ENCODE peak calls at places on chromosome 2, in nine cellular contexts. One of them, this sample, is unnamed.

GRCh38 chr2:239889641-239890055 is 135.5 kb downstream of the NDUFA10 start:
- DNase-seq in SW 1271: no peak
- DNase-seq in activated CD4-positive, CD25-positive, alpha-beta regulatory T cell: no peak
- DNase-seq in HuH-7.5: no peak
- DNase-seq in GM12891: no peak
- DNase-seq in activated CD4-positive, alpha-beta T cell treated with anti-CD3 and anti-CD28 coated beads, Interleukin-2, amount 50 U/mL, for 48 hours: no peak
- DNase-seq in retina: peak; percentile 34
- DNase-seq in trophoblast cell: no peak
- DNase-seq in psoas muscle: no peak
- DNase-seq in this sample: no peak

GRCh38 chr2:46143401-46144132 is 153.6 kb upstream of the EPAS1 start:
- DNase-seq in SW 1271: no peak
- DNase-seq in activated CD4-positive, CD25-positive, alpha-beta regulatory T cell: no peak
- DNase-seq in HuH-7.5: no peak
- DNase-seq in GM12891: no peak
- DNase-seq in activated CD4-positive, alpha-beta T cell treated with anti-CD3 and anti-CD28 coated beads, Interleukin-2, amount 50 U/mL, for 48 hours: no peak
- DNase-seq in retina: no peak
- DNase-seq in trophoblast cell: no peak
- DNase-seq in psoas muscle: no peak
- DNase-seq in this sample: no peak

GRCh38 chr2:109290887-109291675 is 162.1 kb downstream of the SH3RF3 start:
- DNase-seq in SW 1271: no peak
- DNase-seq in activated CD4-positive, CD25-positive, alpha-beta regulatory T cell: no peak
- DNase-seq in HuH-7.5: no peak
- DNase-seq in GM12891: no peak
- DNase-seq in activated CD4-positive, alpha-beta T cell treated with anti-CD3 and anti-CD28 coated beads, Interleukin-2, amount 50 U/mL, for 48 hours: no peak
- DNase-seq in retina: no peak
- DNase-seq in trophoblast cell: no peak
- DNase-seq in psoas muscle: no peak
- DNase-seq in this sample: no peak

GRCh38 chr2:20381457-20381856 is 30.8 kb upstream of the PUM2 start:
- DNase-seq in SW 1271: no peak
- DNase-seq in activated CD4-positive, CD25-positive, alpha-beta regulatory T cell: no peak
- DNase-seq in HuH-7.5: no peak
- DNase-seq in GM12891: no peak
- DNase-seq in activated CD4-positive, alpha-beta T cell treated with anti-CD3 and anti-CD28 coated beads, Interleukin-2, amount 50 U/mL, for 48 hours: no peak
- DNase-seq in retina: peak; percentile 53
- DNase-seq in trophoblast cell: peak; percentile 66
- DNase-seq in psoas muscle: no peak
- DNase-seq in this sample: no peak

GRCh38 chr2:144201868-144202468 is 318.0 kb downstream of the ZEB2 start:
- DNase-seq in SW 1271: no peak
- DNase-seq in activated CD4-positive, CD25-positive, alpha-beta regulatory T cell: no peak
- DNase-seq in HuH-7.5: no peak
- DNase-seq in GM12891: no peak
- DNase-seq in activated CD4-positive, alpha-beta T cell treated with anti-CD3 and anti-CD28 coated beads, Interleukin-2, amount 50 U/mL, for 48 hours: peak; percentile 32
- DNase-seq in retina: no peak
- DNase-seq in trophoblast cell: no peak
- DNase-seq in psoas muscle: no peak
- DNase-seq in this sample: no peak

GRCh38 chr2:152421521-152422367 is 86.8 kb downstream of the FMNL2 start:
- DNase-seq in SW 1271: peak; percentile 94
- DNase-seq in activated CD4-positive, CD25-positive, alpha-beta regulatory T cell: no peak
- DNase-seq in HuH-7.5: peak; percentile 33
- DNase-seq in GM12891: no peak
- DNase-seq in activated CD4-positive, alpha-beta T cell treated with anti-CD3 and anti-CD28 coated beads, Interleukin-2, amount 50 U/mL, for 48 hours: no peak
- DNase-seq in retina: no peak
- DNase-seq in trophoblast cell: peak; percentile 85
- DNase-seq in psoas muscle: no peak
- DNase-seq in this sample: no peak

GRCh38 chr2:158619496-158619895 is 162.7 kb downstream of the PKP4 start:
- DNase-seq in SW 1271: no peak
- DNase-seq in activated CD4-positive, CD25-positive, alpha-beta regulatory T cell: no peak
- DNase-seq in HuH-7.5: peak; percentile 18
- DNase-seq in GM12891: no peak
- DNase-seq in activated CD4-positive, alpha-beta T cell treated with anti-CD3 and anti-CD28 coated beads, Interleukin-2, amount 50 U/mL, for 48 hours: no peak
- DNase-seq in retina: no peak
- DNase-seq in trophoblast cell: no peak
- DNase-seq in psoas muscle: no peak
- DNase-seq in this sample: no peak

GRCh38 chr2:101985101-101985792 is 6.5 kb upstream of the IL1R2 start:
- DNase-seq in SW 1271: no peak
- DNase-seq in activated CD4-positive, CD25-positive, alpha-beta regulatory T cell: no peak
- DNase-seq in HuH-7.5: no peak
- DNase-seq in GM12891: no peak
- DNase-seq in activated CD4-positive, alpha-beta T cell treated with anti-CD3 and anti-CD28 coated beads, Interleukin-2, amount 50 U/mL, for 48 hours: no peak
- DNase-seq in retina: no peak
- DNase-seq in trophoblast cell: peak; percentile 91
- DNase-seq in psoas muscle: no peak
- DNase-seq in this sample: no peak

GRCh38 chr2:84906108-84906899 is 848 bp downstream of the TMSB10 start:
- DNase-seq in SW 1271: no peak
- DNase-seq in activated CD4-positive, CD25-positive, alpha-beta regulatory T cell: peak; percentile 33
- DNase-seq in HuH-7.5: no peak
- DNase-seq in GM12891: no peak
- DNase-seq in activated CD4-positive, alpha-beta T cell treated with anti-CD3 and anti-CD28 coated beads, Interleukin-2, amount 50 U/mL, for 48 hours: peak; percentile 76
- DNase-seq in retina: peak; percentile 73
- DNase-seq in trophoblast cell: no peak
- DNase-seq in psoas muscle: peak; percentile 38
- DNase-seq in this sample: no peak

GRCh38 chr2:26737221-26737620 is 26.9 kb upstream of the SLC35F6 start:
- DNase-seq in SW 1271: no peak
- DNase-seq in activated CD4-positive, CD25-positive, alpha-beta regulatory T cell: no peak
- DNase-seq in HuH-7.5: no peak
- DNase-seq in GM12891: no peak
- DNase-seq in activated CD4-positive, alpha-beta T cell treated with anti-CD3 and anti-CD28 coated beads, Interleukin-2, amount 50 U/mL, for 48 hours: no peak
- DNase-seq in retina: no peak
- DNase-seq in trophoblast cell: no peak
- DNase-seq in psoas muscle: no peak
- DNase-seq in this sample: peak; percentile 98

GRCh38 chr2:53200072-53200471 is 567.5 kb upstream of the CHAC2 start:
- DNase-seq in SW 1271: no peak
- DNase-seq in activated CD4-positive, CD25-positive, alpha-beta regulatory T cell: no peak
- DNase-seq in HuH-7.5: no peak
- DNase-seq in GM12891: no peak
- DNase-seq in activated CD4-positive, alpha-beta T cell treated with anti-CD3 and anti-CD28 coated beads, Interleukin-2, amount 50 U/mL, for 48 hours: no peak
- DNase-seq in retina: no peak
- DNase-seq in trophoblast cell: no peak
- DNase-seq in psoas muscle: no peak
- DNase-seq in this sample: no peak

GRCh38 chr2:238979636-238980035 is 131.8 kb downstream of the TWIST2 start:
- DNase-seq in SW 1271: no peak
- DNase-seq in activated CD4-positive, CD25-positive, alpha-beta regulatory T cell: no peak
- DNase-seq in HuH-7.5: no peak
- DNase-seq in GM12891: no peak
- DNase-seq in activated CD4-positive, alpha-beta T cell treated with anti-CD3 and anti-CD28 coated beads, Interleukin-2, amount 50 U/mL, for 48 hours: no peak
- DNase-seq in retina: no peak
- DNase-seq in trophoblast cell: no peak
- DNase-seq in psoas muscle: no peak
- DNase-seq in this sample: no peak

GRCh38 chr2:118307864-118308263 is 219.6 kb downstream of the INSIG2 start:
- DNase-seq in SW 1271: no peak
- DNase-seq in activated CD4-positive, CD25-positive, alpha-beta regulatory T cell: no peak
- DNase-seq in HuH-7.5: no peak
- DNase-seq in GM12891: no peak
- DNase-seq in activated CD4-positive, alpha-beta T cell treated with anti-CD3 and anti-CD28 coated beads, Interleukin-2, amount 50 U/mL, for 48 hours: no peak
- DNase-seq in retina: no peak
- DNase-seq in trophoblast cell: no peak
- DNase-seq in psoas muscle: no peak
- DNase-seq in this sample: no peak

GRCh38 chr2:162994718-162995117 is 156.2 kb upstream of the KCNH7 start:
- DNase-seq in SW 1271: no peak
- DNase-seq in activated CD4-positive, CD25-positive, alpha-beta regulatory T cell: no peak
- DNase-seq in HuH-7.5: no peak
- DNase-seq in GM12891: no peak
- DNase-seq in activated CD4-positive, alpha-beta T cell treated with anti-CD3 and anti-CD28 coated beads, Interleukin-2, amount 50 U/mL, for 48 hours: no peak
- DNase-seq in retina: no peak
- DNase-seq in trophoblast cell: no peak
- DNase-seq in psoas muscle: no peak
- DNase-seq in this sample: no peak

GRCh38 chr2:230738391-230738811 is 25.8 kb downstream of the CAB39 start:
- DNase-seq in SW 1271: no peak
- DNase-seq in activated CD4-positive, CD25-positive, alpha-beta regulatory T cell: no peak
- DNase-seq in HuH-7.5: no peak
- DNase-seq in GM12891: no peak
- DNase-seq in activated CD4-positive, alpha-beta T cell treated with anti-CD3 and anti-CD28 coated beads, Interleukin-2, amount 50 U/mL, for 48 hours: no peak
- DNase-seq in retina: no peak
- DNase-seq in trophoblast cell: no peak
- DNase-seq in psoas muscle: no peak
- DNase-seq in this sample: no peak

GRCh38 chr2:107595749-107596148 is 230.9 kb upstream of the RGPD4 start:
- DNase-seq in SW 1271: no peak
- DNase-seq in activated CD4-positive, CD25-positive, alpha-beta regulatory T cell: no peak
- DNase-seq in HuH-7.5: no peak
- DNase-seq in GM12891: no peak
- DNase-seq in activated CD4-positive, alpha-beta T cell treated with anti-CD3 and anti-CD28 coated beads, Interleukin-2, amount 50 U/mL, for 48 hours: no peak
- DNase-seq in retina: no peak
- DNase-seq in trophoblast cell: no peak
- DNase-seq in psoas muscle: no peak
- DNase-seq in this sample: no peak

GRCh38 chr2:44974064-44974715 is 32.7 kb downstream of the SIX3 start:
- DNase-seq in SW 1271: peak; percentile 45
- DNase-seq in activated CD4-positive, CD25-positive, alpha-beta regulatory T cell: no peak
- DNase-seq in HuH-7.5: peak; percentile 47
- DNase-seq in GM12891: no peak
- DNase-seq in activated CD4-positive, alpha-beta T cell treated with anti-CD3 and anti-CD28 coated beads, Interleukin-2, amount 50 U/mL, for 48 hours: no peak
- DNase-seq in retina: peak; percentile 58
- DNase-seq in trophoblast cell: peak; percentile 65
- DNase-seq in psoas muscle: no peak
- DNase-seq in this sample: peak; percentile 83

GRCh38 chr2:102703748-102704147 is 58.1 kb upstream of the TMEM182 start:
- DNase-seq in SW 1271: no peak
- DNase-seq in activated CD4-positive, CD25-positive, alpha-beta regulatory T cell: no peak
- DNase-seq in HuH-7.5: no peak
- DNase-seq in GM12891: no peak
- DNase-seq in activated CD4-positive, alpha-beta T cell treated with anti-CD3 and anti-CD28 coated beads, Interleukin-2, amount 50 U/mL, for 48 hours: no peak
- DNase-seq in retina: peak; percentile 9
- DNase-seq in trophoblast cell: no peak
- DNase-seq in psoas muscle: no peak
- DNase-seq in this sample: peak; percentile 15

GRCh38 chr2:191376981-191377629 is 131.9 kb downstream of the MYO1B start:
- DNase-seq in SW 1271: peak; percentile 72
- DNase-seq in activated CD4-positive, CD25-positive, alpha-beta regulatory T cell: no peak
- DNase-seq in HuH-7.5: no peak
- DNase-seq in GM12891: no peak
- DNase-seq in activated CD4-positive, alpha-beta T cell treated with anti-CD3 and anti-CD28 coated beads, Interleukin-2, amount 50 U/mL, for 48 hours: peak; percentile 47
- DNase-seq in retina: no peak
- DNase-seq in trophoblast cell: peak; percentile 33
- DNase-seq in psoas muscle: peak; percentile 64
- DNase-seq in this sample: no peak

GRCh38 chr2:233499928-233500327 is 66.7 kb downstream of the USP40 start:
- DNase-seq in SW 1271: no peak
- DNase-seq in activated CD4-positive, CD25-positive, alpha-beta regulatory T cell: no peak
- DNase-seq in HuH-7.5: no peak
- DNase-seq in GM12891: no peak
- DNase-seq in activated CD4-positive, alpha-beta T cell treated with anti-CD3 and anti-CD28 coated beads, Interleukin-2, amount 50 U/mL, for 48 hours: no peak
- DNase-seq in retina: no peak
- DNase-seq in trophoblast cell: no peak
- DNase-seq in psoas muscle: no peak
- DNase-seq in this sample: no peak

GRCh38 chr2:69791045-69791444 is 38.4 kb upstream of the GMCL1 start:
- DNase-seq in SW 1271: no peak
- DNase-seq in activated CD4-positive, CD25-positive, alpha-beta regulatory T cell: no peak
- DNase-seq in HuH-7.5: no peak
- DNase-seq in GM12891: no peak
- DNase-seq in activated CD4-positive, alpha-beta T cell treated with anti-CD3 and anti-CD28 coated beads, Interleukin-2, amount 50 U/mL, for 48 hours: no peak
- DNase-seq in retina: no peak
- DNase-seq in trophoblast cell: no peak
- DNase-seq in psoas muscle: no peak
- DNase-seq in this sample: no peak

This sample was measured in SK-N-DZ.